ENCODE peak calls at places on chromosomes 2 and 18, in four cellular contexts. A is fibroblast of lung, P is IMR-90, X is neural progenitor cell. W is an unnamed sample.

GRCh38 chr2:68317971-68318685 is 1.6 kb downstream of the CNRIP1 start:
- DNase-seq in P (no peak), X (peak; percentile 15), A (peak; percentile 16), W (no peak)

GRCh38 chr2:224190871-224191270 is 151.8 kb upstream of the SERPINE2 start:
- DNase-seq in X (no peak), P (peak; percentile 8), A (no peak), W (no peak)

GRCh38 chr18:26621161-26622026 is 73.0 kb upstream of the KCTD1 start:
- DNase-seq in A (peak; percentile 23), X (peak; percentile 72), P (no peak), W (peak; percentile 88)

GRCh38 chr2:80454628-80455027 is 150.1 kb upstream of the LRRTM1 start:
- DNase-seq in X (no peak), P (no peak), A (no peak), W (no peak)

GRCh38 chr18:49639643-49640361 is 77.9 kb downstream of the LIPG start:
- DNase-seq in P (no peak), A (peak; percentile 59), X (no peak), W (peak; percentile 35)

GRCh38 chr2:39568116-39568515 is 97.6 kb upstream of the TMEM178A start:
- DNase-seq in P (no peak), X (no peak), A (no peak), W (no peak)

GRCh38 chr2:17107131-17107530 is 411.1 kb downstream of the RAD51AP2 start:
- DNase-seq in A (peak; percentile 84), P (peak; percentile 47), X (no peak), W (no peak)

GRCh38 chr18:58091099-58091611 is 47.1 kb downstream of the NEDD4L start:
- DNase-seq in X (no peak), P (no peak), A (no peak), W (no peak)

GRCh38 chr2:126389446-126389845 is 266.5 kb upstream of the GYPC start:
- DNase-seq in X (no peak), P (no peak), A (no peak), W (no peak)

GRCh38 chr2:108911401-108911800 is 77.6 kb downstream of the EDAR start:
- DNase-seq in P (no peak), X (no peak), A (no peak), W (no peak)

GRCh38 chr2:107542314-107542740 is 284.4 kb upstream of the RGPD4 start:
- DNase-seq in P (no peak), X (peak; percentile 39), A (no peak), W (peak; percentile 50)

GRCh38 chr2:174431902-174432301 is 36.4 kb downstream of the SCRN3 start:
- DNase-seq in A (no peak), X (no peak), P (no peak), W (no peak)

GRCh38 chr2:10700078-10700803 is 10.5 kb upstream of the NOL10 start:
- DNase-seq in P (peak; percentile 31), A (no peak), X (no peak), W (peak; percentile 15)

GRCh38 chr18:7572837-7573236 is 5.7 kb downstream of the PTPRM start:
- DNase-seq in X (no peak), P (peak; percentile 34), A (no peak), W (no peak)

GRCh38 chr2:215929602-215930335 is 83.6 kb downstream of the MREG start:
- DNase-seq in A (peak; percentile 24), X (no peak), P (peak; percentile 33), W (no peak)

GRCh38 chr18:71809711-71810110 is 734.4 kb downstream of the CBLN2 start:
- DNase-seq in X (no peak), P (no peak), A (no peak), W (no peak)

GRCh38 chr2:40165503-40165867 is 286.4 kb downstream of the SLC8A1 start:
- DNase-seq in P (peak; percentile 11), X (no peak), A (peak; percentile 73), W (no peak)

GRCh38 chr2:151030663-151031230 is 230.9 kb downstream of the RBM43 start:
- DNase-seq in P (no peak), A (no peak), X (no peak), W (peak; percentile 45)

GRCh38 chr2:230873670-230874401 is 9.1 kb downstream of the ITM2C start:
- DNase-seq in A (no peak), X (no peak), P (no peak), W (peak; percentile 24)
- H3K9ac ChIP-seq in A (no peak overlapping the region), X (no peak overlapping the region), P (no peak overlapping the region), W (no peak overlapping the region)

GRCh38 chr2:231706731-231707624 is 1.3 kb upstream of the PTMA start:
- DNase-seq in A (peak; percentile 99), X (peak; percentile 99), P (peak; percentile 99), W (peak; percentile 99)
- TF ChIP-seq CTCF in A (peak; percentile 88), X (peak; percentile 98), P (peak; percentile 99), W (peak; percentile 96)

DNA sequence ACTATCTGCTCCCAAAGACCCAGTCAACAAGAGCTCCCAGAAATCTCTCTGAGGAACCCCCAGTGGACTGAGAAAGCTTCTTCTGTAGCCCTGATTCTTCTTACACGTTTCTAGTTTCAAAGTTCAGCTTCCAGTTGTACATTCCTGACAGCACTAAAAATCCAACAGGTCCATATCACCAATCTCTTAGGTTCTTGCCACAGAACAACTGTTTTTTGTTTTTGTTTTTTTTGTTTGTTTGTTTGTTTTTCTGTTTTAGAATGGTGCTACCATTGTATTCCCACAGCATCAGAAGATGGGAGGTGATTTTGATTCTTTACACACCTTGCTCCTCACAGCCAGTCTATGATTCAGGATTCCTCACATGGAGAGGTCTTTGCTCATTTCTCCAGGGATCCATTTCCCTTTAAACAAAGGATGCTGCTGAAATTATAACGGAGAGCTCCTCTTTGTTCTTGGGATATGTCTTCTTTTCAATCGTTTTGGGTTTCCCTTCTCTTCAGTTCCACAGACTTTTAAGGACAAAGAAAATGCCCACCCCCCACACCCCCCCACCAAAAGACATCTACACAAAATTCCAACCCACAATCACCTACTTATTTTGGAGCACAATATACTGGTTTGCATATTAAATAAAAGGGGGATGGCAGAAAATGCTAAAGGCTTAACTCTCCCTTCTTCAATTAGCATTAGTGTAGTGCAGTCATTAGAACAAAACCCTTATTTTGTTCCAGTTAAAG is 56.1 kb upstream of the COBLL1 start:
- DNase-seq in A (no peak), P (no peak), X (no peak), W (no peak)
- H3K27ac ChIP-seq in A (no peak overlapping the region), P (peak overlapping the region; percentile 57), X (no peak overlapping the region), W (no peak overlapping the region)

DNA sequence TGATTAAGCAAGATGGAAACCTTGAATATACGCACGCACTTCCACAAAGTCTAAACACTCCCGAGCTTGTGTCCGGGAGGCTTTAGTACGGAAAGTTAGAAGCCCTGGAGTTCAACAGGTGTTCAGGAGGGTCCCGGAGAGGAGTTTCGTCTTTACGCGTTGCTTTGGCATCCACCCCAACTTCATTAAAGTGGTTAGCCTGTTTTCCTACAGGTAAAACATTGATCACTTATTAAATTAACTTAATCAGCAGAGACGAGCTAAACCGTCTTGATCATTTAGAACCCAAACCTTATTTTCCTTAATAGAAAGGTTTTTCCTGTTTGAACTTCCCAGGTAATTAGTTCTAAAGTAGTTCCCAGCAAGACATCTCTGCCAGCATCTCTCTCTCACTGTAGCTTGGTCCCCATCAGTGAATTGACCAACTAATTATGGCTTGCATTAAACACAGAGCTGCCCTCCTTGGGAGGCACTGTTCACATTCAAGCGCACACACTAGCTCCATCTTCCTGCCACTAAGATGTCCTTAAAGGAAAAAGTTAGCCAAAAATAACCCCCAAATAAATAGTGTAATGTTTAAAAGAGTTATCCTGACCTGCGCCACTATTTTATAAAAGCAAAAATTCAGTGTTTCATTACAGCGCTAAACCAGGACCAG is 1.4 kb downstream of the NPAS2 start:
- DNase-seq in P (no peak), A (peak; percentile 59), X (peak; percentile 29), W (no peak)
- H3K9ac ChIP-seq in P (peak overlapping the region; percentile 82), A (no peak overlapping the region), X (no peak overlapping the region), W (no peak overlapping the region)

GRCh38 chr2:156156580-156156979 is 175.9 kb downstream of the NR4A2 start:
- DNase-seq in X (peak; percentile 33), A (peak; percentile 1), P (no peak), W (no peak)
- TF ChIP-seq CTCF in X (peak; percentile 33), A (peak; percentile 11), P (no peak), W (peak; percentile 68)

GRCh38 chr2:28694364-28694763 is 57.3 kb upstream of the PPP1CB start:
- DNase-seq in A (no peak), X (no peak), P (no peak), W (no peak)
- H3K27ac ChIP-seq in A (no peak overlapping the region), X (no peak overlapping the region), P (no peak overlapping the region), W (no peak overlapping the region)

GRCh38 chr2:73927344-73927743 is 664 bp downstream of the DGUOK start:
- DNase-seq in P (no peak), X (no peak), A (no peak), W (no peak)

GRCh38 chr2:73925033-73925704 is 1.5 kb upstream of the DGUOK start:
- DNase-seq in P (no peak), A (no peak), X (no peak), W (peak; percentile 37)

GRCh38 chr2:73928995-73929394 is 2.3 kb downstream of the DGUOK start:
- DNase-seq in P (no peak), X (no peak), A (no peak), W (peak; percentile 28)

GRCh38 chr2:73926493-73927327 is at the start of gene DGUOK:
- DNase-seq in P (peak; percentile 100), X (peak; percentile 98), A (peak; percentile 100), W (peak; percentile 98)

GRCh38 chr2:73925853-73926492 is 707 bp upstream of the DGUOK start:
- DNase-seq in X (no peak), P (no peak), A (no peak), W (peak; percentile 47)
- H3K9ac ChIP-seq in X (no peak overlapping the region), P (no peak overlapping the region), A (no peak overlapping the region), W (no peak overlapping the region)

W was measured in endodermal cell.